ENCODE peak calls at places on chromosomes 3 and 15, in seven cellular contexts. V, D, S, Z, G, R and B are unnamed samples.

GRCh38 chr3:106699093-106699492 is 678.1 kb upstream of the CCDC54 start:
- DNase-seq in V (no peak), D (no peak), S (no peak), Z (no peak), G (no peak), R (no peak), B (no peak)

GRCh38 chr15:67240235-67241131 is 14.0 kb downstream of the AAGAB start:
- DNase-seq in V (no peak), D (peak), S (no peak), Z (peak), G (no peak), R (no peak), B (peak)

GRCh38 chr3:157369712-157370447 is 66.8 kb upstream of the PTX3 start:
- DNase-seq in V (peak), D (no peak), S (no peak), Z (no peak), G (no peak), R (no peak), B (no peak)

GRCh38 chr3:108477511-108478147 is 32.8 kb downstream of the MYH15 start:
- DNase-seq in V (peak), D (peak), S (peak), Z (peak), G (peak), R (no peak), B (peak)

GRCh38 chr15:56886450-56886856 is 32.0 kb upstream of the TCF12 start:
- DNase-seq in V (peak), D (no peak), S (no peak), Z (no peak), G (no peak), R (no peak), B (peak)

GRCh38 chr3:143820466-143821221 is 27.6 kb downstream of the SLC9A9 start:
- DNase-seq in V (no peak), D (peak), S (peak), Z (no peak), G (no peak), R (no peak), B (no peak)

GRCh38 chr3:42504334-42505202 is 2.1 kb downstream of the VIPR1 start:
- DNase-seq in V (no peak), D (no peak), S (no peak), Z (no peak), G (no peak), R (no peak), B (no peak)

GRCh38 chr15:92636401-92636949 is 19.1 kb downstream of the FAM174B start:
- DNase-seq in V (no peak), D (no peak), S (no peak), Z (no peak), G (no peak), R (no peak), B (no peak)

GRCh38 chr15:81547517-81548132 is 173.6 kb upstream of the TMC3 start:
- DNase-seq in V (no peak), D (no peak), S (no peak), Z (no peak), G (no peak), R (no peak), B (no peak)

GRCh38 chr15:96406701-96407100 is 76.2 kb downstream of the NR2F2 start:
- DNase-seq in V (no peak), D (no peak), S (no peak), Z (no peak), G (no peak), R (no peak), B (no peak)